ENCODE peak calls at places on chromosomes 2 and 18, in nine cellular contexts. J is MV-4-11, B is AG09319, Q is fibroblast of gingiva, W is right cardiac atrium, I is D721Med, C is kidney, Y is bronchial epithelial cell, F is kidney tubule cell. Z is an unnamed sample.

GRCh38 chr2:141393214-141393545 is 737.6 kb downstream of the LRP1B start:
- DNase-seq in J (no peak), B (no peak), Q (no peak), W (no peak), I (no peak), C (no peak), Y (peak; percentile 8), F (peak; percentile 2), Z (no peak)

GRCh38 chr2:143893340-143893739 is 626.6 kb downstream of the ZEB2 start:
- DNase-seq in J (no peak), B (no peak), Q (no peak), W (no peak), I (no peak), C (no peak), Y (peak; percentile 18), F (no peak), Z (no peak)

GRCh38 chr2:64609229-64609994 is 44.3 kb downstream of the SERTAD2 start:
- DNase-seq in J (peak; percentile 50), B (no peak), Q (peak; percentile 24), W (peak; percentile 70), I (no peak), C (peak; percentile 83), Y (no peak), F (peak; percentile 63), Z (peak; percentile 89)

GRCh38 chr2:30446602-30447148 is 371 bp upstream of the LCLAT1 start:
- DNase-seq in J (no peak), B (no peak), Q (no peak), W (no peak), I (no peak), C (no peak), Y (no peak), F (no peak), Z (no peak)

GRCh38 chr2:77746780-77747179 is 224.6 kb upstream of the LRRTM4 start:
- DNase-seq in J (no peak), B (no peak), Q (no peak), W (no peak), I (no peak), C (no peak), Y (no peak), F (no peak), Z (no peak)

GRCh38 chr2:134690629-134691215 is 28.1 kb downstream of the TMEM163 start:
- DNase-seq in J (no peak), B (no peak), Q (no peak), W (no peak), I (no peak), C (no peak), Y (no peak), F (no peak), Z (no peak)

GRCh38 chr2:229437467-229437866 is 166.4 kb upstream of the PID1 start:
- DNase-seq in J (no peak), B (no peak), Q (no peak), W (no peak), I (no peak), C (no peak), Y (no peak), F (no peak), Z (no peak)

GRCh38 chr18:49155410-49155809 is 204.6 kb upstream of the SMAD7 start:
- DNase-seq in J (no peak), B (no peak), Q (no peak), W (no peak), I (no peak), C (no peak), Y (peak; percentile 75), F (no peak), Z (no peak)

GRCh38 chr2:181839811-181840210 is 51.7 kb upstream of the ITPRID2 start:
- DNase-seq in J (no peak), B (no peak), Q (no peak), W (no peak), I (no peak), C (no peak), Y (no peak), F (no peak), Z (no peak)